ENCODE peak calls at places on chromosomes 13 and 19, in four cellular contexts. A, C, H and X are unnamed samples.

GRCh38 chr13:76641056-76641455 is 245.1 kb downstream of the KCTD12 start:
- DNase-seq in H (no peak), C (no peak), A (no peak), X (no peak)

GRCh38 chr19:42831221-42832019 is 48.1 kb downstream of the PSG1 start:
- DNase-seq in A (no peak), H (no peak), C (no peak), X (no peak)

GRCh38 chr19:49340069-49340864 is 5.1 kb downstream of the CD37 start:
- DNase-seq in H (peak), A (no peak), C (no peak), X (no peak)

GRCh38 chr13:82933986-82934385 is 948.3 kb downstream of the SLITRK1 start:
- DNase-seq in A (no peak), H (no peak), C (no peak), X (no peak)

GRCh38 chr19:3224346-3225325 is at the start of gene CELF5:
- DNase-seq in A (peak), C (no peak), H (no peak), X (no peak)

GRCh38 chr19:14114854-14115253 is 2.7 kb downstream of the PRKACA start:
- DNase-seq in C (no peak), H (no peak), A (no peak), X (no peak)

GRCh38 chr13:114248011-114248410 is 13.3 kb downstream of the CDC16 start:
- DNase-seq in C (no peak), H (no peak), A (peak), X (no peak)

GRCh38 chr19:29860492-29860891 is 48.7 kb downstream of the CCNE1 start:
- DNase-seq in C (no peak), A (no peak), H (no peak), X (no peak)

GRCh38 chr19:5173993-5174392 is 166.6 kb downstream of the PTPRS start:
- DNase-seq in A (no peak), H (no peak), C (no peak), X (no peak)

GRCh38 chr13:80161219-80161618 is 179.7 kb downstream of the SPRY2 start:
- DNase-seq in H (no peak), A (no peak), C (no peak), X (no peak)

GRCh38 chr13:26616126-26616525 is 58.6 kb downstream of the WASF3 start:
- DNase-seq in C (no peak), A (peak), H (no peak), X (no peak)

GRCh38 chr13:111664696-111665095 is 344.3 kb downstream of the TEX29 start:
- DNase-seq in A (no peak), H (no peak), C (no peak), X (no peak)